ENCODE peak calls at places on chromosomes 6 and 20, in eight cellular contexts. D is endodermal cell; H is tibial artery; A is esophagus squamous epithelium; F is PC-3; G is left ventricle myocardium inferior; B is CD8-positive, alpha-beta T cell; N is Peyer's patch. M is an unnamed sample.
A peak's percentile ranks its signal among the peaks of the same experiment; 100 is the strongest.

GRCh38 chr6:156954191-156954590 is 177.0 kb downstream of the ARID1B start:
- DNase-seq in D (no peak), H (no peak), A (no peak), F (no peak), G (no peak), B (no peak), N (no peak), M (no peak)

GRCh38 chr6:115765966-115766365 is 294.7 kb downstream of the FRK start:
- DNase-seq in D (no peak), H (no peak), A (no peak), F (no peak), G (no peak), B (no peak), N (no peak), M (no peak)

GRCh38 chr20:48823476-48823875 is 4.3 kb downstream of the PREX1 start:
- DNase-seq in D (no peak), H (no peak), A (no peak), F (no peak), G (no peak), B (no peak), N (no peak), M (no peak)

GRCh38 chr6:101003075-101003474 is 121.9 kb upstream of the ASCC3 start:
- DNase-seq in D (no peak), H (no peak), A (no peak), F (no peak), G (no peak), B (no peak), N (no peak), M (no peak)

GRCh38 chr6:139514819-139515218 is 140.4 kb upstream of the CITED2 start:
- DNase-seq in D (no peak), H (no peak), A (no peak), F (no peak), G (no peak), B (no peak), N (no peak), M (no peak)

GRCh38 chr20:34997171-34997570 is 41.5 kb downstream of the MYH7B start:
- DNase-seq in D (peak; percentile 63), H (no peak), A (no peak), F (no peak), G (no peak), B (no peak), N (no peak), M (peak; percentile 55)

GRCh38 chr6:118810420-118811027 is 83.4 kb upstream of the ASF1A start:
- DNase-seq in D (no peak), H (no peak), A (no peak), F (no peak), G (no peak), B (peak; percentile 28), N (peak; percentile 91), M (no peak)

GRCh38 chr20:14451458-14451857 is 114.0 kb upstream of the FLRT3 start:
- DNase-seq in D (no peak), H (no peak), A (no peak), F (no peak), G (no peak), B (no peak), N (no peak), M (no peak)

GRCh38 chr6:165732696-165733486 is 69.8 kb upstream of the PDE10A start:
- DNase-seq in D (no peak), H (no peak), A (no peak), F (no peak), G (no peak), B (no peak), N (no peak), M (no peak)

GRCh38 chr6:166529571-166529970 is 56.9 kb downstream of the RAMACL start:
- DNase-seq in D (no peak), H (no peak), A (no peak), F (peak; percentile 62), G (no peak), B (no peak), N (no peak), M (no peak)

GRCh38 chr20:35091808-35092523 is 641 bp downstream of the TRPC4AP start:
- DNase-seq in D (no peak), H (peak; percentile 53), A (no peak), F (no peak), G (no peak), B (no peak), N (no peak), M (peak; percentile 81)

GRCh38 chr6:110878751-110879539 is 4.4 kb downstream of the AMD1 start:
- DNase-seq in D (peak; percentile 71), H (no peak), A (no peak), F (peak; percentile 32), G (no peak), B (no peak), N (peak; percentile 65), M (no peak)

GRCh38 chr6:36607782-36608386 is 13.7 kb downstream of the SRSF3 start:
- DNase-seq in D (no peak), H (no peak), A (no peak), F (no peak), G (no peak), B (no peak), N (peak; percentile 41), M (no peak)

GRCh38 chr6:19501737-19502245 is 335.4 kb upstream of the ID4 start:
- DNase-seq in D (no peak), H (no peak), A (no peak), F (no peak), G (no peak), B (no peak), N (no peak), M (no peak)

GRCh38 chr6:148557796-148558457 is 188.9 kb upstream of the UST start:
- DNase-seq in D (no peak), H (no peak), A (no peak), F (no peak), G (no peak), B (no peak), N (no peak), M (no peak)

GRCh38 chr20:22232473-22232872 is 351.9 kb downstream of the FOXA2 start:
- DNase-seq in D (no peak), H (no peak), A (no peak), F (no peak), G (no peak), B (no peak), N (no peak), M (no peak)

GRCh38 chr20:63065911-63066310 is 59.1 kb upstream of the BHLHE23 start:
- DNase-seq in D (no peak), H (no peak), A (no peak), F (no peak), G (peak; percentile 7), B (no peak), N (no peak), M (peak; percentile 7)

GRCh38 chr6:42021847-42022754 is 28.2 kb upstream of the TAF8 start:
- DNase-seq in D (no peak), H (no peak), A (no peak), F (no peak), G (no peak), B (peak; percentile 39), N (peak; percentile 77), M (no peak)

GRCh38 chr20:47727909-47728361 is 57.3 kb downstream of the SULF2 start:
- DNase-seq in D (no peak), H (no peak), A (no peak), F (no peak), G (no peak), B (no peak), N (no peak), M (no peak)

DNA sequence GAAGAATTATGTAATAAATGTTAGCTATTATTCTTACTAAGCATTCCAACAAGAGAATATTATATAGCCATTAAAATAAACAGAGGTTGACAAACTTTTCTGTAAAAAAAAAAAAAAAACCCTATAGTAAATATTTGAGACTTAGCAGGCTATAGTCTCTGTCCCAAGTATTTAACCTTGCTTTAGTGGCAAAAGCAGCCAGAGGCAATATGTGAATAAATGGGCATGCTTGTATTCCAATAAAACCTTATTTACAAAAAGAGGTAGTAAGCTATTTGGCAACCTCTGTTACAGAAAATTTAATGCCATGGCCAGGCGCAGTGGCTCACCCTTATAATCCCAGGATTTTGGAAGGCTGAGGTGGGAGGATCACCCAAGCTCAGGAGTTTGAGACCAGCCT is 14.6 kb downstream of the CDK5RAP1 start:
- DNase-seq in D (no peak), H (no peak), A (no peak), F (no peak), G (no peak), B (no peak), N (no peak), M (no peak)
- H3K36me3 ChIP-seq in D (peaks cover 58% of the 10 kb centered on the region), H (peaks cover 93% of the 10 kb centered on the region), A (peaks cover 98% of the 10 kb centered on the region), F (peaks cover 29% of the 10 kb centered on the region), G (peaks cover 81% of the 10 kb centered on the region), B (peaks cover 20% of the 10 kb centered on the region), N (no peaks in the 10 kb centered on the region), M (peaks cover 91% of the 10 kb centered on the region)

GRCh38 chr20:59518881-59519706 is 85.2 kb upstream of the PHACTR3 start:
- DNase-seq in D (peak; percentile 84), H (no peak), A (no peak), F (peak; percentile 80), G (no peak), B (no peak), N (peak; percentile 59), M (no peak)

GRCh38 chr20:59520814-59521213 is 83.5 kb upstream of the PHACTR3 start:
- DNase-seq in D (no peak), H (no peak), A (no peak), F (no peak), G (no peak), B (no peak), N (no peak), M (no peak)

GRCh38 chr20:59515906-59516209 is 88.5 kb upstream of the PHACTR3 start:
- DNase-seq in D (no peak), H (no peak), A (no peak), F (no peak), G (no peak), B (no peak), N (no peak), M (no peak)

GRCh38 chr20:59515013-59515905 is 89.1 kb upstream of the PHACTR3 start:
- DNase-seq in D (peak; percentile 97), H (peak; percentile 54), A (no peak), F (peak; percentile 78), G (peak; percentile 69), B (no peak), N (peak; percentile 75), M (peak; percentile 73)

GRCh38 chr20:59519707-59520014 is 84.7 kb upstream of the PHACTR3 start:
- DNase-seq in D (no peak), H (no peak), A (no peak), F (no peak), G (no peak), B (no peak), N (no peak), M (no peak)
- TF ChIP-seq CTCF in D (no peak), H (no peak), A (no peak), F (no peak), G (no peak), B (no peak), N (no peak), M (no peak)

DNA sequence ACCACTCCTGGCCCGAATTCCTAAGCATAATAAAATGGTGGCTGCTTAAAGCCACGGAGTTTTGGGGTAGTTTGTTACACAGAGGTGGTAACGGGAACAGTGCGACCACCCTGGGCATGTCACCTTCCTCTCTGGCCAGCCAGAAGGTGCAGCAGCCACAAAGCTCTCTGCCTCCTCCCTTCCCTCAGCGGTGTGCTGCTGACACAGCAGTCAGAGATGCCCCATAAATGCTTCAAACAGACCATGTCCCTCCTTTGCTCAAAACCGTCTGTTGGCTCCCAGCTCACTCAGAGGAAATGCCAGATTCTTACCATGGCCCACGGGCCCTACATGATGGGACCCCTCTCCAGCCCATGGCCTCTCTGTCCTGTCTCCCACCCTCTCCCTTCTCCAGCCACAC is 12.1 kb upstream of the TCF15 start:
- DNase-seq in D (no peak), H (no peak), A (no peak), F (no peak), G (no peak), B (no peak), N (no peak), M (no peak)
- H3K27me3 ChIP-seq in D (no peaks in the 10 kb centered on the region), H (peaks cover 36% of the 10 kb centered on the region), A (no peaks in the 10 kb centered on the region), F (peaks cover 78% of the 10 kb centered on the region), G (no peaks in the 10 kb centered on the region), B (no peaks in the 10 kb centered on the region), N (no peaks in the 10 kb centered on the region), M (no peaks in the 10 kb centered on the region)

GRCh38 chr20:6028795-6029194 is 25.1 kb downstream of the LRRN4 start:
- DNase-seq in D (no peak), H (no peak), A (no peak), F (no peak), G (no peak), B (no peak), N (no peak), M (no peak)
- H3K36me3 ChIP-seq in D (peaks cover 67% of the 10 kb centered on the region), H (peaks cover 36% of the 10 kb centered on the region), A (peaks cover 71% of the 10 kb centered on the region), F (peaks cover 28% of the 10 kb centered on the region), G (peaks cover 36% of the 10 kb centered on the region), B (peaks cover 2% of the 10 kb centered on the region), N (no peaks in the 10 kb centered on the region), M (peaks cover 47% of the 10 kb centered on the region)

M was measured in heart right ventricle.